ENCODE peak calls at places on chromosome 1, in six cellular contexts. Z is ascending aorta; E is NCI-H1092; H is ACHN; I is colonic mucosa; V is stimulated activated CD8-positive, alpha-beta memory T cell treated with anti-CD3 and anti-CD28 coated beads, Interleukin-4, amount 100 ng/mL, for 24 hours. P is an unnamed sample.

GRCh38 chr1:204925701-204926100 is 55.0 kb downstream of the NFASC start:
- DNase-seq in Z (no peak), E (no peak), H (no peak), I (no peak), V (no peak), P (no peak)

GRCh38 chr1:89799495-89799894 is 21.3 kb upstream of the LRRC8D start:
- DNase-seq in Z (no peak), E (no peak), H (no peak), I (no peak), V (no peak), P (peak)

GRCh38 chr1:73065585-73065984 is 783.2 kb upstream of the NEGR1 start:
- DNase-seq in Z (no peak), E (peak), H (no peak), I (no peak), V (no peak), P (no peak)

GRCh38 chr1:242586355-242586670 is 61.8 kb upstream of the PLD5 start:
- DNase-seq in Z (no peak), E (no peak), H (no peak), I (no peak), V (no peak), P (no peak)

GRCh38 chr1:215665212-215665611 is 98.1 kb downstream of the KCTD3 start:
- DNase-seq in Z (no peak), E (no peak), H (no peak), I (no peak), V (no peak), P (no peak)

GRCh38 chr1:92244376-92244775 is 26.7 kb downstream of the C1orf146 start:
- DNase-seq in Z (no peak), E (no peak), H (no peak), I (no peak), V (no peak), P (no peak)

GRCh38 chr1:92365378-92366044 is 66.7 kb downstream of the RPAP2 start:
- DNase-seq in Z (no peak), E (no peak), H (no peak), I (no peak), V (no peak), P (no peak)

GRCh38 chr1:24896176-24896575 is 33.9 kb downstream of the RUNX3 start:
- DNase-seq in Z (no peak), E (no peak), H (no peak), I (peak), V (no peak), P (no peak)

GRCh38 chr1:227947678-227948492 is at the start of gene WNT9A:
- DNase-seq in Z (no peak), E (peak), H (peak), I (peak), V (no peak), P (no peak)

GRCh38 chr1:228089520-228090380 is 7.2 kb downstream of the ARF1 start:
- DNase-seq in Z (no peak), E (no peak), H (no peak), I (no peak), V (no peak), P (no peak)

GRCh38 chr1:234926574-234927311 is 201.9 kb downstream of the TOMM20 start:
- DNase-seq in Z (no peak), E (no peak), H (no peak), I (peak), V (peak), P (no peak)

GRCh38 chr1:19405761-19406481 is 79.4 kb downstream of the CAPZB start:
- DNase-seq in Z (no peak), E (peak), H (no peak), I (peak), V (no peak), P (no peak)

P was measured in HL-60.